ENCODE peak calls at places on chromosomes 16 and 17, in ten cellular contexts. D, E, U, Z, N, F, L, Q, X and R are unnamed samples.
A peak's percentile ranks its signal among the peaks of the same experiment; 100 is the strongest.

GRCh38 chr17:5530265-5530782 is 44.0 kb downstream of the MIS12 start:
- DNase-seq in D (no peak), E (no peak), U (no peak), Z (no peak), N (no peak), F (no peak), L (no peak), Q (no peak), X (no peak), R (no peak)

GRCh38 chr16:72924918-72925630 is 122.9 kb downstream of the ZFHX3 start:
- DNase-seq in D (peak; percentile 47), E (no peak), U (peak; percentile 88), Z (no peak), N (no peak), F (no peak), L (no peak), Q (peak; percentile 22), X (peak; percentile 31), R (no peak)

GRCh38 chr17:50187741-50188520 is 13.5 kb downstream of the COL1A1 start:
- DNase-seq in D (no peak), E (no peak), U (no peak), Z (no peak), N (no peak), F (peak; percentile 81), L (no peak), Q (no peak), X (no peak), R (no peak)

GRCh38 chr17:74180336-74180735 is 23.1 kb upstream of the RPL38 start:
- DNase-seq in D (no peak), E (no peak), U (no peak), Z (no peak), N (peak; percentile 50), F (no peak), L (no peak), Q (no peak), X (no peak), R (no peak)

GRCh38 chr17:59746849-59747445 is 39.5 kb downstream of the VMP1 start:
- DNase-seq in D (no peak), E (no peak), U (no peak), Z (peak; percentile 23), N (no peak), F (peak; percentile 71), L (no peak), Q (peak; percentile 77), X (peak; percentile 58), R (peak; percentile 30)

GRCh38 chr17:82872591-82873520 is 33.0 kb upstream of the ZNF750 start:
- DNase-seq in D (no peak), E (no peak), U (no peak), Z (no peak), N (no peak), F (no peak), L (no peak), Q (no peak), X (no peak), R (no peak)

GRCh38 chr16:528111-529011 is 849 bp downstream of the CAPN15 start:
- DNase-seq in D (no peak), E (no peak), U (no peak), Z (peak; percentile 17), N (no peak), F (peak; percentile 61), L (peak; percentile 85), Q (peak; percentile 39), X (peak; percentile 75), R (peak; percentile 70)

GRCh38 chr17:57561072-57561861 is 183.8 kb downstream of the CCDC182 start:
- DNase-seq in D (no peak), E (no peak), U (no peak), Z (no peak), N (no peak), F (no peak), L (no peak), Q (no peak), X (peak; percentile 70), R (no peak)

GRCh38 chr17:58534901-58535421 is 20.5 kb upstream of the MTMR4 start:
- DNase-seq in D (no peak), E (peak; percentile 53), U (no peak), Z (no peak), N (peak; percentile 26), F (peak; percentile 61), L (no peak), Q (peak; percentile 53), X (no peak), R (peak; percentile 81)

GRCh38 chr16:83533193-83533592 is 274.6 kb upstream of the HSBP1 start:
- DNase-seq in D (no peak), E (peak; percentile 45), U (peak; percentile 51), Z (no peak), N (no peak), F (peak; percentile 78), L (no peak), Q (peak; percentile 37), X (no peak), R (peak; percentile 77)

GRCh38 chr16:73713817-73714495 is 582.7 kb upstream of the PSMD7 start:
- DNase-seq in D (no peak), E (peak; percentile 26), U (no peak), Z (no peak), N (peak; percentile 60), F (peak; percentile 4), L (peak; percentile 32), Q (peak; percentile 43), X (peak; percentile 53), R (no peak)

GRCh38 chr17:36074365-36074764 is 10.3 kb downstream of the CCL18 start:
- DNase-seq in D (no peak), E (no peak), U (no peak), Z (no peak), N (no peak), F (no peak), L (no peak), Q (no peak), X (no peak), R (no peak)

GRCh38 chr17:42078396-42079042 is 19.8 kb downstream of the ZNF385C start:
- DNase-seq in D (no peak), E (peak; percentile 9), U (no peak), Z (no peak), N (no peak), F (no peak), L (no peak), Q (no peak), X (no peak), R (no peak)

GRCh38 chr17:18037482-18037881 is 1.5 kb downstream of the ATPAF2 start:
- DNase-seq in D (peak; percentile 15), E (no peak), U (no peak), Z (no peak), N (no peak), F (no peak), L (no peak), Q (no peak), X (no peak), R (no peak)
- H3K27ac ChIP-seq in D (no peak overlapping the region), E (no peak overlapping the region), U (no peak overlapping the region), Z (no peak overlapping the region), N (no peak overlapping the region), F (no peak overlapping the region), L (no peak overlapping the region), Q (no peak overlapping the region), X (no peak overlapping the region), R (no peak overlapping the region)

GRCh38 chr16:85228463-85228862 is 116.2 kb upstream of the CIBAR2 start:
- DNase-seq in D (no peak), E (no peak), U (no peak), Z (no peak), N (no peak), F (no peak), L (no peak), Q (no peak), X (no peak), R (no peak)

GRCh38 chr16:85227262-85227923 is 115.1 kb upstream of the CIBAR2 start:
- DNase-seq in D (no peak), E (no peak), U (no peak), Z (no peak), N (no peak), F (no peak), L (no peak), Q (no peak), X (no peak), R (no peak)

GRCh38 chr16:85228970-85229430 is 116.7 kb upstream of the CIBAR2 start:
- DNase-seq in D (no peak), E (no peak), U (no peak), Z (no peak), N (no peak), F (no peak), L (no peak), Q (no peak), X (no peak), R (no peak)

GRCh38 chr16:85229869-85230416 is 117.7 kb upstream of the CIBAR2 start:
- DNase-seq in D (no peak), E (no peak), U (no peak), Z (no peak), N (no peak), F (no peak), L (no peak), Q (no peak), X (no peak), R (no peak)

GRCh38 chr16:85227924-85228462 is 115.7 kb upstream of the CIBAR2 start:
- DNase-seq in D (no peak), E (peak; percentile 72), U (no peak), Z (no peak), N (no peak), F (peak; percentile 76), L (no peak), Q (no peak), X (peak; percentile 60), R (no peak)
- TF ChIP-seq CTCF in D (peak; percentile 11), E (peak; percentile 45), U (no peak), Z (no peak), N (peak; percentile 27), F (peak; percentile 25), L (no peak), Q (no peak), X (no peak), R (no peak)

GRCh38 chr16:11349599-11350276 is 4.5 kb downstream of the RMI2 start:
- DNase-seq in D (peak; percentile 94), E (no peak), U (peak; percentile 81), Z (no peak), N (no peak), F (peak; percentile 92), L (peak; percentile 62), Q (peak; percentile 75), X (peak; percentile 37), R (peak; percentile 28)
- H3K27ac ChIP-seq in D (peak overlapping the region; percentile 75), E (no peak overlapping the region), U (peak overlapping the region; percentile 78), Z (no peak overlapping the region), N (no peak overlapping the region), F (peak overlapping the region; percentile 97), L (peak overlapping the region; percentile 42), Q (peak overlapping the region; percentile 99), X (peak overlapping the region; percentile 96), R (peak overlapping the region; percentile 75)

GRCh38 chr17:19262650-19263620 is 25.8 kb downstream of the EPN2 start:
- DNase-seq in D (no peak), E (peak; percentile 76), U (no peak), Z (no peak), N (no peak), F (peak; percentile 69), L (no peak), Q (no peak), X (peak; percentile 49), R (peak; percentile 18)

GRCh38 chr17:19258371-19258770 is 21.2 kb downstream of the EPN2 start:
- DNase-seq in D (no peak), E (no peak), U (no peak), Z (no peak), N (no peak), F (no peak), L (no peak), Q (no peak), X (no peak), R (no peak)

GRCh38 chr17:19264277-19264676 is 27.1 kb downstream of the EPN2 start:
- DNase-seq in D (no peak), E (no peak), U (no peak), Z (no peak), N (no peak), F (no peak), L (no peak), Q (no peak), X (no peak), R (no peak)

GRCh38 chr17:19263621-19264010 is 26.4 kb downstream of the EPN2 start:
- DNase-seq in D (peak; percentile 92), E (peak; percentile 65), U (no peak), Z (no peak), N (no peak), F (peak; percentile 76), L (no peak), Q (peak; percentile 50), X (no peak), R (no peak)

GRCh38 chr17:19260958-19261357 is 23.8 kb downstream of the EPN2 start:
- DNase-seq in D (no peak), E (no peak), U (no peak), Z (no peak), N (no peak), F (no peak), L (no peak), Q (peak; percentile 66), X (no peak), R (peak; percentile 43)
- TF ChIP-seq CTCF in D (no peak), E (peak; percentile 27), U (no peak), Z (no peak), N (peak; percentile 39), F (no peak), L (no peak), Q (peak; percentile 61), X (no peak), R (no peak)